ENCODE peak calls at places on chromosomes 5 and 9, in five cellular contexts. One of them, this sample, is unnamed.

GRCh38 chr5:155522540-155522939 is 509.0 kb downstream of the KIF4B start:
- DNase-seq in fibroblast of lung: no peak
- DNase-seq in germinal center: no peak
- DNase-seq in breast epithelium: no peak
- DNase-seq in lung: no peak
- DNase-seq in this sample: no peak

GRCh38 chr5:170741801-170742200 is 41.7 kb upstream of the GABRP start:
- DNase-seq in lung: no peak
- DNase-seq in fibroblast of lung: no peak
- DNase-seq in germinal center: no peak
- DNase-seq in breast epithelium: no peak
- DNase-seq in this sample: no peak

GRCh38 chr9:120937596-120937995 is 11.0 kb upstream of the TRAF1 start:
- DNase-seq in lung: no peak
- DNase-seq in germinal center: no peak
- DNase-seq in fibroblast of lung: peak
- DNase-seq in breast epithelium: no peak
- DNase-seq in this sample: peak

GRCh38 chr9:28073278-28073677 is 500.0 kb upstream of the C9orf72 start:
- DNase-seq in fibroblast of lung: peak
- DNase-seq in lung: no peak
- DNase-seq in breast epithelium: no peak
- DNase-seq in germinal center: no peak
- DNase-seq in this sample: peak

GRCh38 chr9:70382709-70383605 is 31.5 kb downstream of the KLF9 start:
- DNase-seq in lung: no peak
- DNase-seq in breast epithelium: no peak
- DNase-seq in germinal center: no peak
- DNase-seq in fibroblast of lung: no peak
- DNase-seq in this sample: no peak

GRCh38 chr9:105842023-105842644 is 147.8 kb downstream of the TMEM38B start:
- DNase-seq in germinal center: peak
- DNase-seq in fibroblast of lung: peak
- DNase-seq in breast epithelium: no peak
- DNase-seq in lung: no peak
- DNase-seq in this sample: no peak

GRCh38 chr5:172005708-172006377 is 595 bp downstream of the FBXW11 start:
- DNase-seq in lung: peak
- DNase-seq in fibroblast of lung: no peak
- DNase-seq in breast epithelium: peak
- DNase-seq in germinal center: peak
- DNase-seq in this sample: no peak

GRCh38 chr5:86332851-86333250 is 284.9 kb upstream of the COX7C start:
- DNase-seq in germinal center: no peak
- DNase-seq in fibroblast of lung: no peak
- DNase-seq in breast epithelium: no peak
- DNase-seq in lung: no peak
- DNase-seq in this sample: no peak

GRCh38 chr5:912356-913091 is 19.8 kb downstream of the TRIP13 start:
- DNase-seq in breast epithelium: peak
- DNase-seq in germinal center: no peak
- DNase-seq in fibroblast of lung: peak
- DNase-seq in lung: no peak
- DNase-seq in this sample: peak

GRCh38 chr5:136164226-136164625 is 28.7 kb downstream of the SMIM32 start:
- DNase-seq in germinal center: no peak
- DNase-seq in breast epithelium: no peak
- DNase-seq in lung: no peak
- DNase-seq in fibroblast of lung: no peak
- DNase-seq in this sample: no peak

GRCh38 chr9:88776717-88777497 is 214.4 kb upstream of the S1PR3 start:
- DNase-seq in lung: no peak
- DNase-seq in fibroblast of lung: peak
- DNase-seq in germinal center: no peak
- DNase-seq in breast epithelium: no peak
- DNase-seq in this sample: no peak

GRCh38 chr9:93263334-93264229 is 79.6 kb downstream of the WNK2 start:
- DNase-seq in fibroblast of lung: no peak
- DNase-seq in lung: no peak
- DNase-seq in germinal center: no peak
- DNase-seq in breast epithelium: peak
- DNase-seq in this sample: no peak

GRCh38 chr9:102244916-102245315 is 506.5 kb upstream of the GRIN3A start:
- DNase-seq in breast epithelium: no peak
- DNase-seq in fibroblast of lung: no peak
- DNase-seq in lung: no peak
- DNase-seq in germinal center: no peak
- DNase-seq in this sample: no peak

GRCh38 chr9:114611516-114612271 is 603 bp downstream of the TMEM268 start:
- DNase-seq in germinal center: peak
- DNase-seq in fibroblast of lung: peak
- DNase-seq in lung: peak
- DNase-seq in breast epithelium: no peak
- DNase-seq in this sample: no peak

GRCh38 chr9:108568093-108568492 is 287.7 kb downstream of the ACTL7B start:
- DNase-seq in lung: no peak
- DNase-seq in fibroblast of lung: no peak
- DNase-seq in breast epithelium: no peak
- DNase-seq in germinal center: no peak
- DNase-seq in this sample: no peak

GRCh38 chr5:43000198-43000840 is 39.8 kb downstream of the ANXA2R start:
- DNase-seq in fibroblast of lung: peak
- DNase-seq in lung: no peak
- DNase-seq in germinal center: no peak
- DNase-seq in breast epithelium: no peak
- DNase-seq in this sample: no peak

GRCh38 chr9:122355336-122355875 is 15.4 kb upstream of the PTGS1 start:
- DNase-seq in fibroblast of lung: no peak
- DNase-seq in lung: no peak
- DNase-seq in germinal center: no peak
- DNase-seq in breast epithelium: no peak
- DNase-seq in this sample: no peak

This sample was measured in stromal cell of bone marrow.